ENCODE peak calls at places on chromosome 9, in six cellular contexts. E, U, P, H, M and V are unnamed samples.

GRCh38 chr9:79357185-79357584 is 214.6 kb upstream of the TLE4 start:
- DNase-seq in E (no peak), M (no peak), P (no peak), U (no peak), H (no peak), V (no peak)

GRCh38 chr9:29144476-29144875 is 1571.2 kb upstream of the C9orf72 start:
- DNase-seq in M (no peak), H (no peak), U (no peak), E (no peak), P (no peak), V (no peak)

GRCh38 chr9:97322105-97322504 is 14.6 kb downstream of the CCDC180 start:
- DNase-seq in M (no peak), P (no peak), U (no peak), E (no peak), H (no peak), V (no peak)

GRCh38 chr9:124132671-124133147 is 121.1 kb downstream of the LHX2 start:
- DNase-seq in E (no peak), U (no peak), P (no peak), M (no peak), H (no peak), V (no peak)

GRCh38 chr9:86352440-86353106 is 1.6 kb downstream of the TUT7 start:
- DNase-seq in E (no peak), H (peak; percentile 35), U (peak; percentile 17), M (no peak), P (no peak), V (no peak)

GRCh38 chr9:5510360-5510931 is at the start of gene PDCD1LG2:
- DNase-seq in P (no peak), U (peak; percentile 66), M (no peak), H (peak; percentile 79), E (no peak), V (peak; percentile 39)

GRCh38 chr9:37329576-37329975 is 92.9 kb upstream of the GRHPR start:
- DNase-seq in M (peak; percentile 14), P (no peak), H (peak; percentile 41), E (no peak), U (peak; percentile 46), V (no peak)

GRCh38 chr9:83477571-83477970 is 60.6 kb downstream of the FRMD3 start:
- DNase-seq in E (no peak), M (no peak), H (no peak), U (peak; percentile 7), P (no peak), V (no peak)

GRCh38 chr9:89999176-89999533 is 394.3 kb downstream of the GADD45G start:
- DNase-seq in M (peak; percentile 72), H (peak; percentile 92), U (no peak), E (peak; percentile 92), P (no peak), V (no peak)

GRCh38 chr9:90001756-90002155 is 396.9 kb downstream of the GADD45G start:
- DNase-seq in U (no peak), H (no peak), E (no peak), M (no peak), P (no peak), V (no peak)

GRCh38 chr9:90002299-90003045 is 397.7 kb downstream of the GADD45G start:
- DNase-seq in M (no peak), H (no peak), E (no peak), P (no peak), U (no peak), V (no peak)

GRCh38 chr9:90000925-90001324 is 396.1 kb downstream of the GADD45G start:
- DNase-seq in P (no peak), E (no peak), M (no peak), H (no peak), U (no peak), V (no peak)

DNA sequence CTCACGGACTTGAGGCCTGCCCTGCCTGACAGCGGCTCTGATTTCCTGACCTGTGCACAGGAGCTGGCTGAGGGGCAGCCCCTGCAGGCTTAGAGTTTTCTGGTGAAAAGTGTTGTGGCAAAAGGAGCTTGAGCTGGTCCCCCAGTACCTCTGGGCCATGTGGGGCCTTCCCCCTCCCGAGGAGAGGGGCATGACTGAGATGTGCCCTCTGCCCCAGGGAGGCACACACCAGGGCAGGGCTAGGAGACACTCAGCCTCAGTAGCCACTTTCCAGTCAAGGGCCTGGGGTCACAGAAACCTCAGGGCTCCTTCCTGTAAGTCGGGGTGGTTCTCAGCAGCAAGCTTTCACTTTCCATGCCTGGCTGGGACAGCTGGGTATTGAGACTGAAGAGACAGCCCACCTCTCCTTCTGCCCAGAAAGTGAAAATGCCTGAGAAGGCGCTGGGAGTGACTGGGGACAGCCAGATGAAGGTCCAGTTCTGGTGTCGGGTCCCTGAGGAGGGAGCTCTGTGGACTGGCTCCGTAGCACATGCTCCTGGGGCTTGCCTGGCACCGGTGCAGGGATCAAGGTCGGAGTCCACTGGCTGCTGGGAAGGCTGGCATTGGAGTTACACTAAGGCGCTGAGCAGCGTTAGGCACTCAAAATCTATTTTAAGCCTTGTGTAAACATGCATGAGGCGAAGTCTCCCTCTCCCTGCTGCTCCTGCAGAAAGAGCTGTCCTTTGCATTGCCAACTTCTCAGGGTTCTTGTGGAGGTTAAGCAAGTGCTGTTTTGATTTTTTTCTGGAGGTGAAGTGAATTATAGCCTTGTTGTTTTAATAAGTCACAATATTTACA is 394.9 kb downstream of the GADD45G start:
- DNase-seq in P (peak; percentile 87), M (no peak), U (peak; percentile 55), H (peak; percentile 53), E (peak; percentile 80), V (peak; percentile 83)
- TF ChIP-seq CTCF in P (no peak), M (no peak), U (no peak), H (no peak), E (no peak), V (no peak)

DNA sequence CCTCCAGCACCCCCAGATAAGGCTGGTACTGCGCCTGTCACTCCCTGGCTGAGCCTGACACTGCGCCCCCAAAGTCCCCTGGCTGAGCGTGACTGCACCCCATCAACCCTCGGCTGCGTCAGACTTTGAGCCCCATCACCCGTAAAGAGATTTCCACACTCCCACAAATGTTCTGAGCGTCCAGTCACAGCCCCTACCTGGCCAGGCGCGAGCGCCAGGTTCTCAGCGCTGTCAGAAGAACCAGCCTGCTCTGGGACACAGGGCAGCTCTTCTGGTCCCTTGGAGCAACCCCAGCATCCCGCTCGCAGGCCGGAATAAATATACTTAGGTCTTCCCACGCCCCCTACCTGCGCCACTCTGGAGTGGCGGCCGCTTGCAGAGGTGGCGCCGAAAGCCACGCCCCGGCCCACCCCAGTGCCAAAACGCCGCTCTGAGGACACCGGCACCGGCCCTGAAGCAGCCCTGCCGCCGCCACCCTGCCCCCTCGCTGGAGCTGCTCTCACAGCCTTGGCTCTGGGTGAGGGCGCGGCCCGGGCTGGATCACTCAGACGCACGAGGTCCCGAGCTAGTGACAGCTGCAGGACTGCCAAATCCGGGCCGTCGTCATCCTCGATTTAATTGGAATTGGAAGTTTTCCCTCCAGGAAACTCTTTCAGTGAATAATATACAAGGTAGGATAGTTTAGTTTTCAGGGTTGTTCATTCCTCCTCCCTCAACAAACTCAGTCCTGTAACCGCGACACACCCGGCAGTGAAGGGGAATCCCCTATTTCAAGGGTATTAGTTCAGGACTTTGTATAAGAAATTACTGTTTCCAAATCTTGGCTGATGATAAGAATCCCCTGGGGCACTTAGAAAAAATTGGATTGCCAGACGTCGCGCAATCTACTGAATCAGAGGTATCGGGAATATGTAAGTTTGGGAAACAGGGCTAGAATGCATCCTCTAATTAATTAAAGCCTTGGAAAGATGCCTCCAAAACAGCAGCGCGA is 1.2 kb upstream of the CEMIP2 start:
- DNase-seq in M (no peak), E (peak; percentile 92), U (peak; percentile 79), P (peak; percentile 94), H (peak; percentile 81), V (peak; percentile 33)
- TF ChIP-seq CTCF in M (peak; percentile 46), E (peak; percentile 56), U (peak; percentile 31), P (no peak), H (peak; percentile 22), V (peak; percentile 19)

DNA sequence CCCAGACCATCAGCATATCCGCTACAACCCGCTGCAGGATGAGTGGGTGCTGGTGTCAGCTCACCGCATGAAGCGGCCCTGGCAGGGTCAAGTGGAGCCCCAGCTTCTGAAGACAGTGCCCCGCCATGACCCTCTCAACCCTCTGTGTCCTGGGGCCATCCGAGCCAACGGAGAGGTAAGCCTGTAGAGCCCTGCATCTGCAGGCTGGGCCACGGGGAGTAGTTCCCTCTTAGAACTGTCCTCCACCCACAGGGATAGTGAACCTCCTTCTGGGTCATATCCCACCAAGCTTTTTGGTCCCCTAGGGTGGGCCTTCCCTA is 569 bp downstream of the GALT start:
- DNase-seq in U (no peak), P (no peak), E (no peak), M (no peak), H (no peak), V (no peak)
- TF ChIP-seq CTCF in U (no peak), P (no peak), E (no peak), M (no peak), H (no peak), V (no peak)

GRCh38 chr9:131811405-131811804 is 71.5 kb upstream of the RAPGEF1 start:
- DNase-seq in M (no peak), H (no peak), U (no peak), E (no peak), P (no peak), V (no peak)

GRCh38 chr9:131812116-131812790 is 72.4 kb upstream of the RAPGEF1 start:
- DNase-seq in U (no peak), P (no peak), H (no peak), M (no peak), E (no peak), V (no peak)

GRCh38 chr9:131813116-131813515 is 73.2 kb upstream of the RAPGEF1 start:
- DNase-seq in U (no peak), H (no peak), P (no peak), M (no peak), E (no peak), V (no peak)

GRCh38 chr9:131809941-131810344 is 70.1 kb upstream of the RAPGEF1 start:
- DNase-seq in M (peak; percentile 54), U (no peak), H (peak; percentile 52), P (no peak), E (no peak), V (no peak)

DNA sequence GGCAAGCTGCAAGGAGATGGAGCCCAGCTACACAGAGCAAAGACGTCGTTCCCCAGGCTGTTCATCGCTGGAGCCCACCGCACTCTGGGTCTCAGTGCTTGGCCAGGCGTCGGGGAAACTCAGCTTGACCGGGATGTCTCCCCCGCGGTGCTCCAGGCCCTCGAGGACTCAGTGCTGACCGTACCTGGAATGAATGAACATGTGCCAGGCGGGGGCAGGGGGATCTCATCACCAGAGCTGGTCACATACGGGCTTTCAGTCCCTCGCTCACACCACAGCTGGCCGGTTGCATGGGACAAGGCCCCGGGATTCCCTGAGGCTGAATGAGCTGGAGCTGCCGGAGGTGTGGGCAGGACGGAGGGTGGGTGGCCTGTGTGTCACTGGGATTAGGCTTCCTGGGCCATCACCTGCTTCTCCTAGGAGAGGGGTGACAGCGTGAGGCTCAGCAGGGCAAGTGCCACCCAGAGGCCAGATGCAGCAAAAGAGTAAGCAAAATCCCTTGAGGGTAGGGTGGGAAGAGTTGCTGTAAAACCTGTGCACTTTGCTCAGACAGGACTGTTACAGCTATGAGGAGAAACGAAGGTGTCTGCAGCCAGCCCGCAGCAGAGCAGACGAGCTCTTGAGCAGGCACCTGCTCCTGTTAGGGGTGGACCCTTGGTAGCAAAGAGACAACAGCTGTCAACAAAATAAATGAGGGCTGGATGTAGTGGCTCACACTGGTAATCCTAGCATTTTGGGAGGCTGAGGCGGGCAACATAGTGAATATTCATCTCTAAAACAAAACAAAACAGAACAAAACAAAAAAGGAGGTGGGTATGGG is 70.7 kb upstream of the RAPGEF1 start:
- DNase-seq in H (no peak), U (no peak), E (no peak), M (no peak), P (no peak), V (no peak)
- TF ChIP-seq CTCF in H (no peak), U (no peak), E (no peak), M (no peak), P (no peak), V (no peak)